ENCODE peak calls at places on chromosome 14, in five cellular contexts. B is right lobe of liver; O is CD4-positive, alpha-beta memory T cell; L is body of pancreas; U is sigmoid colon. S is an unnamed sample. For H3K4me1, the result is how much of the 10 kb centered on the place peaks cover.

GRCh38 chr14:76862546-76863282 is 36.5 kb downstream of the LRRC74A start:
- DNase-seq in B (no peak), O (no peak), L (no peak), U (no peak), S (no peak)

GRCh38 chr14:54343276-54344121 is 53.3 kb upstream of the CDKN3 start:
- DNase-seq in B (no peak), O (no peak), L (no peak), U (no peak), S (no peak)

GRCh38 chr14:23159516-23159915 is 23.9 kb downstream of the SLC7A8 start:
- DNase-seq in B (no peak), O (no peak), L (no peak), U (no peak), S (no peak)

GRCh38 chr14:95254356-95254755 is 65.4 kb downstream of the CLMN start:
- DNase-seq in B (no peak), O (no peak), L (no peak), U (no peak), S (no peak)

GRCh38 chr14:99887407-99887806 is 94.2 kb downstream of the EML1 start:
- DNase-seq in B (no peak), O (no peak), L (no peak), U (no peak), S (no peak)

GRCh38 chr14:92348154-92348553 is 25.2 kb downstream of the SLC24A4 start:
- DNase-seq in B (no peak), O (no peak), L (no peak), U (no peak), S (no peak)

GRCh38 chr14:96105921-96106441 is 66.8 kb downstream of the C14orf132 start:
- DNase-seq in B (peak), O (no peak), L (peak), U (peak), S (no peak)

GRCh38 chr14:96089401-96089800 is 50.2 kb downstream of the C14orf132 start:
- DNase-seq in B (peak), O (no peak), L (no peak), U (peak), S (no peak)

GRCh38 chr14:52263190-52263589 is 4.3 kb upstream of the PTGDR start:
- DNase-seq in B (no peak), O (no peak), L (no peak), U (no peak), S (no peak)

GRCh38 chr14:81303258-81303935 is 82.6 kb upstream of the GTF2A1 start:
- DNase-seq in B (peak), O (no peak), L (peak), U (no peak), S (no peak)

GRCh38 chr14:29741909-29742401 is 185.7 kb downstream of the PRKD1 start:
- DNase-seq in B (no peak), O (no peak), L (peak), U (no peak), S (no peak)

GRCh38 chr14:104865631-104866441 is 768 bp downstream of the CEP170B start:
- DNase-seq in B (peak), O (no peak), L (peak), U (peak), S (no peak)

GRCh38 chr14:64218344-64219240 is 75.6 kb downstream of the ESR2 start:
- DNase-seq in B (no peak), O (no peak), L (peak), U (no peak), S (no peak)

GRCh38 chr14:102911991-102912761 is 10.3 kb upstream of the AMN start:
- DNase-seq in B (no peak), O (no peak), L (no peak), U (peak), S (no peak)

GRCh38 chr14:77908847-77909246 is 108.9 kb downstream of the ADCK1 start:
- DNase-seq in B (no peak), O (no peak), L (no peak), U (no peak), S (no peak)

GRCh38 chr14:67444395-67444794 is 32.4 kb upstream of the PLEK2 start:
- DNase-seq in B (no peak), O (no peak), L (no peak), U (no peak), S (peak)

GRCh38 chr14:62655161-62655560 is 390.1 kb downstream of the KCNH5 start:
- DNase-seq in B (no peak), O (no peak), L (no peak), U (no peak), S (no peak)

GRCh38 chr14:49598479-49599301 is at the start of gene LRR1:
- DNase-seq in B (peak), O (peak), L (peak), U (peak), S (no peak)

GRCh38 chr14:57963071-57963470 is 97.2 kb upstream of the SLC35F4 start:
- DNase-seq in B (no peak), O (no peak), L (no peak), U (no peak), S (no peak)

GRCh38 chr14:95561001-95561412 is 26.2 kb downstream of the GLRX5 start:
- DNase-seq in B (peak), O (peak), L (peak), U (peak), S (peak)

GRCh38 chr14:21990116-21990515 is 316.5 kb upstream of the OR4E1 start:
- DNase-seq in B (no peak), O (no peak), L (no peak), U (no peak), S (no peak)

GRCh38 chr14:55297611-55298323 is 26.5 kb downstream of the FBXO34 start:
- DNase-seq in B (no peak), O (peak), L (peak), U (no peak), S (peak)

GRCh38 chr14:79369359-79370332 is 841.7 kb downstream of the DIO2 start:
- DNase-seq in B (no peak), O (no peak), L (peak), U (peak), S (peak)

GRCh38 chr14:29217813-29218450 is 451.3 kb downstream of the FOXG1 start:
- DNase-seq in B (no peak), O (no peak), L (no peak), U (no peak), S (no peak)

GRCh38 chr14:61498811-61499210 is 177.4 kb downstream of the PRKCH start:
- DNase-seq in B (no peak), O (no peak), L (peak), U (no peak), S (no peak)

GRCh38 chr14:85660243-85660922 is 130.4 kb downstream of the FLRT2 start:
- DNase-seq in B (no peak), O (no peak), L (no peak), U (no peak), S (no peak)

GRCh38 chr14:59869381-59870255 is 958 bp downstream of the RTN1 start:
- DNase-seq in B (no peak), O (no peak), L (no peak), U (peak), S (no peak)

GRCh38 chr14:47189911-47190503 is 485.4 kb downstream of the MDGA2 start:
- DNase-seq in B (no peak), O (no peak), L (no peak), U (no peak), S (no peak)

GRCh38 chr14:33836203-33836894 is 114.5 kb downstream of the EGLN3 start:
- DNase-seq in B (no peak), O (no peak), L (no peak), U (no peak), S (no peak)

GRCh38 chr14:95291859-95292542 is 27.7 kb downstream of the CLMN start:
- DNase-seq in B (no peak), O (no peak), L (peak), U (peak), S (peak)

GRCh38 chr14:91996951-91997371 is 42.9 kb downstream of the TRIP11 start:
- DNase-seq in B (no peak), O (peak), L (peak), U (no peak), S (peak)

GRCh38 chr14:104003616-104004015 is 61.3 kb upstream of the RD3L start:
- DNase-seq in B (no peak), O (no peak), L (no peak), U (no peak), S (no peak)

DNA sequence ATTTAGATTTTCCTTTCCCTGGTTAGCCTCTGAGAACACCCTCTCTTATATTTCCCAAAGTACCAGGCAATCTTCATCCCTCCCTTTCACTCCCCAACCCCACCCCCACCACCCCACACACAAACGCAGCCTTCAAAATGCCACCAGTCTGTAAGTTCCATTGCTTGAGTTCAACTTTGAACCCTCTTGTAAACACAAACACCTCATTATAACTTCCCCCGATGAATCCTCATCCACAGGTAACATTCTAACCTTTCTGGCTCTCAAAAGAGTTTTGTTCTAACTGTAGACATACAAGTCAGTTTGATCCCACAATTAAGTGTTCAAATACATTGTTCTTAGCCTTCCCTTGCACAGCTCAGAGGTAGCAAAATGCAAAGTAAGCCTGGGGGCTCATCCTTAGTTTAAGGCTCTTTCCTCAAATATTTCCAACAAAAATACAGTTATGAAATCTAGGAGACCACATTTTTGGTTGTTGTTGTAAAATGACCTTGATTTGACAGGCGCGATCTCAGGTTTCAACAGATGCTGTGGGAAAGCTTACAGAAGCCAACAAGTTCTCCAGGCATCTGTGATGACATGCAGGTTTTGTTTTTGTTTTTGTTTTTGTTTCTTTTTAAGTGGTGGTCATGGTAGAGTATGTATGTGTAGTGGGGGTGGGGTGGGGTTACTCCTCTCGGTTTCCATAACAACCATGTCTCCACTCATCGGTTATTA is 199.6 kb upstream of the FOXN3 start:
- DNase-seq in B (no peak), O (peak), L (no peak), U (no peak), S (no peak)
- H3K4me1 ChIP-seq in B (under half), O (half or more), L (under half), U (under half), S (under half)

GRCh38 chr14:75143761-75144527 is 17.1 kb upstream of the NEK9 start:
- DNase-seq in B (no peak), O (no peak), L (no peak), U (no peak), S (no peak)
- H3K4me1 ChIP-seq in B (under half), O (half or more), L (half or more), U (under half), S (under half)

GRCh38 chr14:69997849-69998248 is 118.6 kb downstream of the SMOC1 start:
- DNase-seq in B (no peak), O (no peak), L (peak), U (no peak), S (no peak)
- H3K4me1 ChIP-seq in B (under half), O (under half), L (under half), U (under half), S (half or more)

DNA sequence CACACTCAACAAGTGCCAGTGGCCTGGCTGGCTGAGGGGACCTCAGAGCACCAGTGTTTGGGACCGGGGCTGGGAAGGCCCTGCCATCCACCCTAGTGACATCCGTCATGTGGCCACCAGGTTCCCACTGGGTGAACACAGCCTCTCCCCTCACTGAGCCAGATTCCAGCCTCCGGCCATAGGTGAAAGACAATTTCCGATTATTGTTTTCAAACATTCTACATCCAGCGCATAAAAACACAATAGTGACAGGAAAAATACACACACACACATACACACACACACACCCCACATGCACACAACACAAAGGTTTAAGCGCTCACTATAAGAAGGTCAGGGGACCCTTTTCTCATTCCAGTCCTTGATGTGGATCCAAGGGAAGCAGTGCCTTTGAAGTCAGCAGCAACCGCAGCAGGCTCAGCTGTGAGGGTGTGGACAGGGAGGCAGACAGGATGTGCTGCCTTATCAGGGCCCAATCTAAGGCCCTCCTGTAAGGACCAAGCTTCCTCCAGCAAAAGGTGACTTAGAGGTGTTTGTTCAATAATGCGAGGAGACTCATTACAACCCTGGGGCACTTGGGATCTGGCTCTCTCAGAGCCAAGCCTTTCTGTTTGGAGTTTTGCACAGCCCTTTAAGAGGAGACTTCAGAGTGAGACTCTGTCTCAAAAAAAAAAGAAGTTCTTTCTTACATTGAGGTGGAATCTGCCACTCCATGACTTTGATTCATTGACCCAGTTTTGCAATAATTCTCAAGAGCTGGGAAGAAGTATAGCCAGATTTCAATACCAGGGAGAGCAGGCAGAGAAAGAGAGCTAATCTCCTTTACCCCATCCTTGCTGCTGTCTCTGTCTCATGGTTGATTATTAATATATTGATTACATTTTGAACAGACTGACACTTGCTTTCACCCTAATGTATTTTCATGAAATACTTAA is 227.8 kb downstream of the ZFP36L1 start:
- DNase-seq in B (no peak), O (peak), L (no peak), U (no peak), S (no peak)
- H3K4me1 ChIP-seq in B (half or more), O (under half), L (half or more), U (half or more), S (under half)

GRCh38 chr14:31657917-31658316 is 96.7 kb downstream of the NUBPL start:
- DNase-seq in B (no peak), O (no peak), L (no peak), U (no peak), S (no peak)

GRCh38 chr14:31660191-31660590 is 99.0 kb downstream of the NUBPL start:
- DNase-seq in B (no peak), O (no peak), L (no peak), U (no peak), S (no peak)

GRCh38 chr14:31659278-31659677 is 98.1 kb downstream of the NUBPL start:
- DNase-seq in B (no peak), O (no peak), L (no peak), U (no peak), S (no peak)

DNA sequence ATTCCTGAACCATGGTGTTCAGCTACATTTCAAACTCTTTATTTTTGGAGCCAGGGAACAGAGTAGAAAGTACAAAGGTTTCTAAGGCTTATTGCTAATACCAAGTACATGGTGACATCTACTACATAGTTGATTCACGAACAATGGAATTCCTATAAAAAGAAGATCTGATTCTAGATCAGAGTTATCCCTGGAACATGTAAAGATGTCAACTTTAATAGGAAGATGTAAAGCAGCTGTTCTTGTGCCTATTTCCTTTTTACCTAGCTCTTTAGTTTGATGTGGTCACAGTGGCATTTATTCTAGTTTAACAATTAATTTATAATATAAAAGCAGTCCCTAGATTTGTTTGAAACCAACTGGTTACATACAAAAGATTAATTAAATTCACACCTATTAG is 99.5 kb downstream of the NUBPL start:
- DNase-seq in B (no peak), O (no peak), L (no peak), U (no peak), S (no peak)
- H3K4me1 ChIP-seq in B (under half), O (under half), L (under half), U (under half), S (under half)

GRCh38 chr14:100903672-100904185 is at the start of gene RTL1:
- DNase-seq in B (no peak), O (no peak), L (no peak), U (peak), S (no peak)
- H3K4me1 ChIP-seq in B (under half), O (under half), L (under half), U (under half), S (under half)

DNA sequence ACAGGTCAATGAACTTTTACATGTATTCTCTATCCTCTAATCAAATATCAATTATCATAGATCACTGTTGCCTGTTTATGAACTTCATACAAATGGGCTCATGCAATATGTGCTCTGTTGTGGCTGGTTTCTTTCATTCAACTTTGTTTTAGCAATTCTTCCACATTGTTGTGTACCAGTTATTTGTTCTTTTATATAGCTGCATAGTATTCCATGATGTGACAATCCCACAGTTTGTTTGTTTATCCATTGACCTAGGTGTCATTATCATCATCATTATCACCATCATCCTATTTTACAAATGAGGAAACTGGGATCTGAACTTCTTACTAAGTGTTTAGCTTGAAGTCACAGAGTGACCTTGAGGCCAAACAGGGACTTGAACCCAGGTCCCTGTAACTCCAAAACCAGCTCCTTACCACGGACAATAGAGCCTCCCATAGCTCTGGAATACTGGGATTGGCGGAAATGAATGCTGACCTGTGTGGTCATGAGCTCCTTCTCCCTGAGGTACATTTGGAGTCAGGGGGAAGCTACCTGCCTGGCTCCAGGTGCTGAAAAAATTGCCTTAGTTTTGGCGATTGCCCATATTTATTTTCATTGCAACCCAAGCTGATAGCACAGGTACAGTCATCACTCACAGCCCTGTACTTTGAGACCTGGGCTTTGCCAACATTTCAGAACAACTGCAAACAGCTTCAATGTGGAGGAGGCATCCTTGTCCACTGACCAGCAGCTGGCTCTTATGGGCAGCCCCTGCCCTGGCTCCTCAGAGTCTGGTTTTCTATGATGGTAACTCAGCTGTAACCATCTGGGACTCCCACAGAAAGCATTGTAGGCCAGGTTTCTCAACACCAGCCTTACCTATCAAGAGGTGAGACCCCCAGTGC is 9.2 kb downstream of the ZFP36L1 start:
- DNase-seq in B (peak), O (no peak), L (peak), U (peak), S (no peak)
- H3K4me1 ChIP-seq in B (under half), O (half or more), L (half or more), U (half or more), S (under half)

GRCh38 chr14:73753887-73754880 is 40.0 kb upstream of the PNMA1 start:
- DNase-seq in B (peak), O (no peak), L (peak), U (peak), S (no peak)

GRCh38 chr14:73752297-73752992 is 38.3 kb upstream of the PNMA1 start:
- DNase-seq in B (peak), O (peak), L (peak), U (peak), S (no peak)

GRCh38 chr14:73751157-73751691 is 37.0 kb upstream of the PNMA1 start:
- DNase-seq in B (no peak), O (no peak), L (no peak), U (peak), S (no peak)

GRCh38 chr14:73754911-73755360 is 40.8 kb upstream of the PNMA1 start:
- DNase-seq in B (peak), O (no peak), L (no peak), U (peak), S (no peak)

GRCh38 chr14:73753043-73753886 is 39.1 kb upstream of the PNMA1 start:
- DNase-seq in B (peak), O (peak), L (peak), U (peak), S (no peak)
- H3K4me1 ChIP-seq in B (half or more), O (half or more), L (half or more), U (half or more), S (half or more)

GRCh38 chr14:90017371-90017770 is 44.4 kb upstream of the KCNK13 start:
- DNase-seq in B (no peak), O (no peak), L (no peak), U (no peak), S (no peak)

GRCh38 chr14:90024910-90025309 is 36.9 kb upstream of the KCNK13 start:
- DNase-seq in B (no peak), O (no peak), L (no peak), U (no peak), S (no peak)

GRCh38 chr14:90019824-90020523 is 41.8 kb upstream of the KCNK13 start:
- DNase-seq in B (no peak), O (no peak), L (no peak), U (no peak), S (no peak)

GRCh38 chr14:90023176-90023896 is 38.5 kb upstream of the KCNK13 start:
- DNase-seq in B (no peak), O (no peak), L (no peak), U (no peak), S (no peak)
- H3K4me1 ChIP-seq in B (under half), O (under half), L (under half), U (under half), S (under half)

S was measured in keratinocyte.